ENCODE peak calls at places on chromosomes 4 and X, in nine cellular contexts. N, T, S, W, B, C, I, D and E are unnamed samples.

GRCh38 chrX:123803331-123803983 is 56.4 kb upstream of the XIAP start:
- DNase-seq in N (peak), T (peak), S (peak), W (no peak), B (no peak), C (peak), I (peak), D (peak), E (peak)

GRCh38 chr4:55393461-55394320 is 2.1 kb upstream of the TMEM165 start:
- DNase-seq in N (no peak), T (peak), S (no peak), W (no peak), B (no peak), C (peak), I (peak), D (no peak), E (no peak)

GRCh38 chrX:148872881-148873280 is 372.5 kb downstream of the AFF2 start:
- DNase-seq in N (no peak), T (no peak), S (no peak), W (no peak), B (no peak), C (no peak), I (no peak), D (no peak), E (no peak)

GRCh38 chr4:149910604-149911367 is 95.1 kb upstream of the IQCM start:
- DNase-seq in N (no peak), T (no peak), S (no peak), W (no peak), B (no peak), C (no peak), I (no peak), D (no peak), E (no peak)

GRCh38 chr4:119207051-119207450 is 5.5 kb upstream of the USP53 start:
- DNase-seq in N (no peak), T (peak), S (peak), W (no peak), B (no peak), C (no peak), I (no peak), D (no peak), E (no peak)

GRCh38 chr4:117412661-117413060 is 327.3 kb upstream of the TRAM1L1 start:
- DNase-seq in N (no peak), T (no peak), S (no peak), W (no peak), B (no peak), C (no peak), I (no peak), D (no peak), E (no peak)

GRCh38 chr4:88533937-88534750 is 10.6 kb upstream of the PYURF start:
- DNase-seq in N (no peak), T (peak), S (peak), W (no peak), B (peak), C (no peak), I (peak), D (no peak), E (no peak)

GRCh38 chrX:71168134-71168533 is 23.5 kb downstream of the NLGN3 start:
- DNase-seq in N (no peak), T (no peak), S (no peak), W (no peak), B (no peak), C (no peak), I (no peak), D (no peak), E (no peak)

GRCh38 chrX:100208076-100208475 is 202.0 kb downstream of the PCDH19 start:
- DNase-seq in N (no peak), T (no peak), S (no peak), W (no peak), B (peak), C (no peak), I (no peak), D (no peak), E (no peak)

GRCh38 chr4:119894650-119895208 is 171.9 kb downstream of the MAD2L1 start:
- DNase-seq in N (no peak), T (no peak), S (no peak), W (no peak), B (no peak), C (no peak), I (no peak), D (no peak), E (no peak)

GRCh38 chr4:75995727-75996126 is 5.0 kb upstream of the SDAD1 start:
- DNase-seq in N (no peak), T (peak), S (peak), W (no peak), B (peak), C (peak), I (peak), D (peak), E (peak)

GRCh38 chrX:41178201-41178600 is 93.0 kb downstream of the USP9X start:
- DNase-seq in N (no peak), T (no peak), S (no peak), W (peak), B (no peak), C (no peak), I (no peak), D (no peak), E (no peak)

GRCh38 chr4:89640620-89641366 is 196.2 kb downstream of the SNCA start:
- DNase-seq in N (peak), T (peak), S (no peak), W (no peak), B (peak), C (no peak), I (peak), D (peak), E (no peak)

GRCh38 chrX:55107911-55108310 is 19.1 kb downstream of the PAGE2 start:
- DNase-seq in N (no peak), T (no peak), S (no peak), W (no peak), B (no peak), C (no peak), I (no peak), D (no peak), E (no peak)

GRCh38 chrX:39690541-39691415 is 407.0 kb downstream of the BCOR start:
- DNase-seq in N (no peak), T (no peak), S (no peak), W (no peak), B (no peak), C (peak), I (no peak), D (no peak), E (no peak)

GRCh38 chr4:59676389-59676788 is 1523.7 kb upstream of the ADGRL3 start:
- DNase-seq in N (no peak), T (no peak), S (no peak), W (no peak), B (no peak), C (no peak), I (no peak), D (no peak), E (no peak)

GRCh38 chr4:47641755-47642154 is 156.7 kb downstream of the ATP10D start:
- DNase-seq in N (no peak), T (no peak), S (peak), W (no peak), B (no peak), C (no peak), I (no peak), D (no peak), E (no peak)

GRCh38 chrX:43882294-43882681 is at the start of gene MAOB:
- DNase-seq in N (peak), T (no peak), S (peak), W (peak), B (peak), C (no peak), I (peak), D (peak), E (no peak)